ENCODE peak calls at places on chromosome 1, in nine cellular contexts. One of them, this sample, is unnamed.

GRCh38 chr1:41683681-41684500 is 199.4 kb upstream of the EDN2 start:
- DNase-seq in HFFc6: no peak
- DNase-seq in upper lobe of right lung: peak
- DNase-seq in mammary epithelial cell: no peak
- DNase-seq in brain microvascular endothelial cell: no peak
- DNase-seq in breast epithelium: no peak
- DNase-seq in NB4: peak
- DNase-seq in colonic mucosa: peak
- DNase-seq in RWPE2: no peak
- DNase-seq in this sample: no peak

GRCh38 chr1:82162526-82163420 is 362.0 kb downstream of the ADGRL2 start:
- DNase-seq in NB4: no peak
- DNase-seq in upper lobe of right lung: no peak
- DNase-seq in RWPE2: no peak
- DNase-seq in HFFc6: no peak
- DNase-seq in brain microvascular endothelial cell: no peak
- DNase-seq in mammary epithelial cell: no peak
- DNase-seq in breast epithelium: no peak
- DNase-seq in colonic mucosa: no peak
- DNase-seq in this sample: no peak

GRCh38 chr1:152497273-152497672 is 13.3 kb upstream of the LCE5A start:
- DNase-seq in HFFc6: peak
- DNase-seq in mammary epithelial cell: no peak
- DNase-seq in NB4: peak
- DNase-seq in breast epithelium: no peak
- DNase-seq in colonic mucosa: no peak
- DNase-seq in brain microvascular endothelial cell: no peak
- DNase-seq in upper lobe of right lung: no peak
- DNase-seq in RWPE2: no peak
- DNase-seq in this sample: peak

GRCh38 chr1:203557390-203557789 is 63.4 kb downstream of the OPTC start:
- DNase-seq in brain microvascular endothelial cell: peak
- DNase-seq in HFFc6: peak
- DNase-seq in RWPE2: no peak
- DNase-seq in mammary epithelial cell: peak
- DNase-seq in NB4: no peak
- DNase-seq in colonic mucosa: no peak
- DNase-seq in breast epithelium: peak
- DNase-seq in upper lobe of right lung: no peak
- DNase-seq in this sample: no peak

GRCh38 chr1:43834280-43835140 is 99.1 kb upstream of the ARTN start:
- DNase-seq in breast epithelium: no peak
- DNase-seq in NB4: peak
- DNase-seq in colonic mucosa: no peak
- DNase-seq in brain microvascular endothelial cell: peak
- DNase-seq in mammary epithelial cell: peak
- DNase-seq in RWPE2: no peak
- DNase-seq in HFFc6: peak
- DNase-seq in upper lobe of right lung: peak
- DNase-seq in this sample: peak

GRCh38 chr1:33860671-33861070 is 3.2 kb upstream of the HMGB4 start:
- DNase-seq in RWPE2: no peak
- DNase-seq in mammary epithelial cell: no peak
- DNase-seq in NB4: no peak
- DNase-seq in colonic mucosa: no peak
- DNase-seq in brain microvascular endothelial cell: no peak
- DNase-seq in upper lobe of right lung: no peak
- DNase-seq in HFFc6: peak
- DNase-seq in breast epithelium: no peak
- DNase-seq in this sample: no peak

GRCh38 chr1:10257851-10258250 is 47.5 kb downstream of the KIF1B start:
- DNase-seq in upper lobe of right lung: no peak
- DNase-seq in brain microvascular endothelial cell: no peak
- DNase-seq in mammary epithelial cell: no peak
- DNase-seq in breast epithelium: no peak
- DNase-seq in NB4: no peak
- DNase-seq in colonic mucosa: peak
- DNase-seq in HFFc6: no peak
- DNase-seq in RWPE2: no peak
- DNase-seq in this sample: no peak

GRCh38 chr1:178011101-178011828 is 41.4 kb upstream of the SEC16B start:
- DNase-seq in upper lobe of right lung: no peak
- DNase-seq in HFFc6: peak
- DNase-seq in RWPE2: peak
- DNase-seq in breast epithelium: no peak
- DNase-seq in mammary epithelial cell: peak
- DNase-seq in NB4: no peak
- DNase-seq in colonic mucosa: no peak
- DNase-seq in brain microvascular endothelial cell: peak
- DNase-seq in this sample: no peak

GRCh38 chr1:153962088-153963029 is 978 bp downstream of the SLC39A1 start:
- DNase-seq in HFFc6: peak
- DNase-seq in NB4: peak
- DNase-seq in upper lobe of right lung: no peak
- DNase-seq in RWPE2: no peak
- DNase-seq in brain microvascular endothelial cell: no peak
- DNase-seq in colonic mucosa: peak
- DNase-seq in breast epithelium: peak
- DNase-seq in mammary epithelial cell: peak
- DNase-seq in this sample: peak

GRCh38 chr1:26053718-26054572 is 8.0 kb upstream of the SLC30A2 start:
- DNase-seq in mammary epithelial cell: no peak
- DNase-seq in breast epithelium: no peak
- DNase-seq in NB4: peak
- DNase-seq in colonic mucosa: no peak
- DNase-seq in HFFc6: no peak
- DNase-seq in RWPE2: no peak
- DNase-seq in upper lobe of right lung: no peak
- DNase-seq in brain microvascular endothelial cell: no peak
- DNase-seq in this sample: no peak

GRCh38 chr1:201307239-201307638 is 23.9 kb downstream of the PKP1 start:
- DNase-seq in upper lobe of right lung: no peak
- DNase-seq in HFFc6: peak
- DNase-seq in NB4: no peak
- DNase-seq in colonic mucosa: no peak
- DNase-seq in mammary epithelial cell: peak
- DNase-seq in breast epithelium: no peak
- DNase-seq in brain microvascular endothelial cell: no peak
- DNase-seq in RWPE2: no peak
- DNase-seq in this sample: no peak

GRCh38 chr1:160225345-160225744 is 20.2 kb downstream of the PEA15 start:
- DNase-seq in mammary epithelial cell: peak
- DNase-seq in NB4: no peak
- DNase-seq in RWPE2: no peak
- DNase-seq in HFFc6: no peak
- DNase-seq in upper lobe of right lung: no peak
- DNase-seq in breast epithelium: no peak
- DNase-seq in colonic mucosa: no peak
- DNase-seq in brain microvascular endothelial cell: no peak
- DNase-seq in this sample: no peak

GRCh38 chr1:243596441-243597183 is 253.4 kb downstream of the AKT3 start:
- DNase-seq in colonic mucosa: no peak
- DNase-seq in RWPE2: no peak
- DNase-seq in mammary epithelial cell: peak
- DNase-seq in NB4: peak
- DNase-seq in brain microvascular endothelial cell: peak
- DNase-seq in HFFc6: peak
- DNase-seq in upper lobe of right lung: no peak
- DNase-seq in breast epithelium: no peak
- DNase-seq in this sample: no peak

GRCh38 chr1:177996957-177997356 is 27.1 kb upstream of the SEC16B start:
- DNase-seq in RWPE2: no peak
- DNase-seq in brain microvascular endothelial cell: no peak
- DNase-seq in HFFc6: no peak
- DNase-seq in mammary epithelial cell: no peak
- DNase-seq in colonic mucosa: no peak
- DNase-seq in upper lobe of right lung: no peak
- DNase-seq in NB4: no peak
- DNase-seq in breast epithelium: no peak
- DNase-seq in this sample: no peak

DNA sequence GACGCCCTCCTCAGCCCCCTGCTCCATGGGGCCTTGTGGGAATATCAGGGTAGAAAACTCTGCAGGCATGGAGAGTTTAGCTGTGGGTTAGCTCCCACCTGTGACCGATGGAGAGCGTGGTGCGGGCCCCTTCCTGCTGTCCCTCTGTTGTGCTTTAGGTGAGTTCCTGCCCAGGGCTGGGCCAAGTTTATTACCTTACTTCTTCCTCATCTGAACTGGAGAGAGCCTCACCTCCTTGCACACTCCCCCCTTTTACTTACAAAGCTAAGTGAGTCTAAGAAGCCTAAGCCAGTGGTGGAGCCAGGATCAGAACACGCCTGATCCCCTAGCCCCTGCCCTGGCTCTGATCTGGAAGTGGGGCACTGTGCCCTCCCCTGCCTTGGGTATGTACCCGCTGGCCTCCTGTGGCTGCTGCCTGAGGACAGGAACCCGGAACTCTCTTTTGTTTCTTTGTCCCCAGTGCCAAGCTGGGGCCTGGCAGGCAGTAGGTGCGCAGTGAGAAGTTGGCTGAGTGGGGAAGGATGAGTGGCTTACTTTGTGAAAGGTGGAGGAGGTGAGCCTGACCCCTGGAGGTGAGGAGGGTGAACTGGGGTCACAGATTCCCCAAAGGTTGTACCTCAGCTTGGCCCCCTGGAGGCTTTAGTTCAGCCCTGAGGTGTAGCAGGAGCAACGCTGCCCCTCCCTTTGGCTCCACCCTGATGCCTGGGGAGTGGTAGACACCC is 32.9 kb downstream of the ARHGEF10L start:
- DNase-seq in breast epithelium: no peak
- DNase-seq in RWPE2: no peak
- DNase-seq in HFFc6: no peak
- DNase-seq in upper lobe of right lung: no peak
- DNase-seq in colonic mucosa: no peak
- DNase-seq in brain microvascular endothelial cell: no peak
- DNase-seq in NB4: no peak
- DNase-seq in mammary epithelial cell: no peak
- DNase-seq in this sample: no peak
- TF ChIP-seq CTCF in breast epithelium: no peak
- TF ChIP-seq CTCF in RWPE2: peak
- TF ChIP-seq CTCF in HFFc6: peak
- TF ChIP-seq CTCF in upper lobe of right lung: no peak
- TF ChIP-seq CTCF in colonic mucosa: no peak
- TF ChIP-seq CTCF in brain microvascular endothelial cell: no peak
- TF ChIP-seq CTCF in NB4: peak
- TF ChIP-seq CTCF in mammary epithelial cell: no peak
- TF ChIP-seq CTCF in this sample: no peak

GRCh38 chr1:30414086-30414850 is 309.1 kb downstream of the MATN1 start:
- DNase-seq in mammary epithelial cell: no peak
- DNase-seq in breast epithelium: no peak
- DNase-seq in HFFc6: no peak
- DNase-seq in upper lobe of right lung: peak
- DNase-seq in NB4: no peak
- DNase-seq in colonic mucosa: no peak
- DNase-seq in RWPE2: peak
- DNase-seq in brain microvascular endothelial cell: no peak
- DNase-seq in this sample: no peak

GRCh38 chr1:30413111-30413440 is 310.3 kb downstream of the MATN1 start:
- DNase-seq in brain microvascular endothelial cell: no peak
- DNase-seq in HFFc6: no peak
- DNase-seq in RWPE2: peak
- DNase-seq in NB4: no peak
- DNase-seq in colonic mucosa: no peak
- DNase-seq in upper lobe of right lung: no peak
- DNase-seq in mammary epithelial cell: no peak
- DNase-seq in breast epithelium: no peak
- DNase-seq in this sample: no peak

GRCh38 chr1:30412241-30413110 is 310.9 kb downstream of the MATN1 start:
- DNase-seq in colonic mucosa: no peak
- DNase-seq in NB4: no peak
- DNase-seq in upper lobe of right lung: peak
- DNase-seq in mammary epithelial cell: peak
- DNase-seq in RWPE2: peak
- DNase-seq in breast epithelium: no peak
- DNase-seq in HFFc6: peak
- DNase-seq in brain microvascular endothelial cell: peak
- DNase-seq in this sample: no peak

GRCh38 chr1:30414851-30415165 is 308.6 kb downstream of the MATN1 start:
- DNase-seq in mammary epithelial cell: no peak
- DNase-seq in colonic mucosa: no peak
- DNase-seq in upper lobe of right lung: peak
- DNase-seq in HFFc6: no peak
- DNase-seq in RWPE2: peak
- DNase-seq in breast epithelium: no peak
- DNase-seq in NB4: no peak
- DNase-seq in brain microvascular endothelial cell: no peak
- DNase-seq in this sample: no peak

GRCh38 chr1:30413606-30414005 is 309.8 kb downstream of the MATN1 start:
- DNase-seq in mammary epithelial cell: no peak
- DNase-seq in colonic mucosa: no peak
- DNase-seq in upper lobe of right lung: peak
- DNase-seq in RWPE2: peak
- DNase-seq in NB4: no peak
- DNase-seq in breast epithelium: no peak
- DNase-seq in brain microvascular endothelial cell: no peak
- DNase-seq in HFFc6: no peak
- DNase-seq in this sample: no peak
- TF ChIP-seq CTCF in mammary epithelial cell: no peak
- TF ChIP-seq CTCF in colonic mucosa: no peak
- TF ChIP-seq CTCF in upper lobe of right lung: no peak
- TF ChIP-seq CTCF in RWPE2: no peak
- TF ChIP-seq CTCF in NB4: no peak
- TF ChIP-seq CTCF in breast epithelium: no peak
- TF ChIP-seq CTCF in brain microvascular endothelial cell: no peak
- TF ChIP-seq CTCF in HFFc6: no peak
- TF ChIP-seq CTCF in this sample: no peak

GRCh38 chr1:39387452-39387851 is 104.0 kb upstream of the BMP8A start:
- DNase-seq in colonic mucosa: no peak
- DNase-seq in HFFc6: peak
- DNase-seq in upper lobe of right lung: no peak
- DNase-seq in NB4: no peak
- DNase-seq in mammary epithelial cell: peak
- DNase-seq in RWPE2: peak
- DNase-seq in breast epithelium: no peak
- DNase-seq in brain microvascular endothelial cell: peak
- DNase-seq in this sample: peak
- TF ChIP-seq CTCF in colonic mucosa: no peak
- TF ChIP-seq CTCF in HFFc6: peak
- TF ChIP-seq CTCF in upper lobe of right lung: no peak
- TF ChIP-seq CTCF in NB4: peak
- TF ChIP-seq CTCF in mammary epithelial cell: peak
- TF ChIP-seq CTCF in RWPE2: peak
- TF ChIP-seq CTCF in breast epithelium: no peak
- TF ChIP-seq CTCF in brain microvascular endothelial cell: peak
- TF ChIP-seq CTCF in this sample: peak

DNA sequence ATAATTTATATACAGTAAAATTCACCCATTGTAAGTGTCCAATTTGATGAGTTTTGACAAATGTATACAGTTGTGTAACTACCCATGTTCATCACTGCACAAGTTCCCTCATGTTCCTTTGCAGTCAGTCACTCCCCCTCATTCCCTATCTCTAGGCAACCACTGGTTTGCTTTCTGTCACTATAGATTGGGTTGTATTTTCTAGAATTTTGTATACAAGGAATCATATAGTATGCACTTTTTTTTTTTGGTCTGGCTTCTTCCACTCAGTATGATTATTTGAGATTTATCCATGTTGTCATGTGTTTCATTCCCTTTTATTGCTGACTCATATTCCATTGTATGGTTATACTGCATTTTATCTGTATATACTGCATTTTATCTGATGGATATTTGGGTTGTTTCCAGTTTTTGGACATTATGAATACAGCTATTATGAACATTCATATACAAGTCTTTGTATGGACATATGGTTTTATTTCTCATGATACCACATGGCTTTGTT is 4.1 kb downstream of the RPS6KC1 start:
- DNase-seq in RWPE2: no peak
- DNase-seq in mammary epithelial cell: peak
- DNase-seq in breast epithelium: no peak
- DNase-seq in brain microvascular endothelial cell: no peak
- DNase-seq in NB4: peak
- DNase-seq in colonic mucosa: no peak
- DNase-seq in upper lobe of right lung: no peak
- DNase-seq in HFFc6: no peak
- DNase-seq in this sample: no peak
- TF ChIP-seq CTCF in RWPE2: no peak
- TF ChIP-seq CTCF in mammary epithelial cell: no peak
- TF ChIP-seq CTCF in breast epithelium: no peak
- TF ChIP-seq CTCF in brain microvascular endothelial cell: no peak
- TF ChIP-seq CTCF in NB4: no peak
- TF ChIP-seq CTCF in colonic mucosa: no peak
- TF ChIP-seq CTCF in upper lobe of right lung: no peak
- TF ChIP-seq CTCF in HFFc6: no peak
- TF ChIP-seq CTCF in this sample: no peak